ENCODE peak calls at places on chromosomes 13 and 19, in four cellular contexts. F is kidney epithelial cell, P is left ventricle myocardium inferior, X is tibial artery. C is an unnamed sample.

GRCh38 chr19:4061178-4061682 is 5.5 kb downstream of the ZBTB7A start:
- DNase-seq in F (no peak), P (peak; percentile 85), X (peak; percentile 96), C (no peak)

GRCh38 chr19:38324431-38324830 is 4.8 kb downstream of the KCNK6 start:
- DNase-seq in F (no peak), P (no peak), X (no peak), C (no peak)

GRCh38 chr19:34308381-34309367 is 54.3 kb downstream of the GARRE1 start:
- DNase-seq in F (no peak), P (no peak), X (no peak), C (no peak)

GRCh38 chr13:28684257-28684656 is 25.3 kb downstream of the POMP start:
- DNase-seq in F (no peak), P (no peak), X (no peak), C (no peak)

GRCh38 chr19:46378268-46378667 is 31.4 kb downstream of the PPP5C start:
- DNase-seq in F (no peak), P (no peak), X (no peak), C (no peak)

GRCh38 chr13:109729031-109729870 is 57.1 kb downstream of the IRS2 start:
- DNase-seq in F (no peak), P (no peak), X (no peak), C (no peak)

GRCh38 chr13:63492604-63493003 is 2077.0 kb upstream of the PCDH20 start:
- DNase-seq in F (no peak), P (no peak), X (no peak), C (no peak)

GRCh38 chr19:7099597-7099921 is 30.1 kb downstream of the ZNF557 start:
- DNase-seq in F (no peak), P (no peak), X (no peak), C (peak; percentile 75)

GRCh38 chr13:23578411-23579071 is 8.3 kb downstream of the TNFRSF19 start:
- DNase-seq in F (no peak), P (peak; percentile 82), X (peak; percentile 83), C (peak; percentile 77)

GRCh38 chr13:83499286-83499685 is 383.0 kb downstream of the SLITRK1 start:
- DNase-seq in F (no peak), P (no peak), X (no peak), C (no peak)

GRCh38 chr13:113882266-113882627 is 18.4 kb upstream of the GAS6 start:
- DNase-seq in F (no peak), P (peak; percentile 80), X (peak; percentile 88), C (no peak)

GRCh38 chr19:3655402-3656072 is 28.9 kb upstream of the CACTIN start:
- DNase-seq in F (peak; percentile 56), P (no peak), X (peak; percentile 70), C (no peak)

GRCh38 chr19:52170863-52171320 is 529 bp downstream of the ZNF836 start:
- DNase-seq in F (no peak), P (peak; percentile 20), X (peak; percentile 66), C (peak; percentile 15)

GRCh38 chr13:54972838-54973237 is 1944.2 kb downstream of the OLFM4 start:
- DNase-seq in F (no peak), P (no peak), X (no peak), C (no peak)

GRCh38 chr19:1360818-1361461 is 22.8 kb upstream of the NDUFS7 start:
- DNase-seq in F (no peak), P (peak; percentile 78), X (peak; percentile 85), C (no peak)

GRCh38 chr19:42252365-42253244 is 2.3 kb downstream of the ERF start:
- DNase-seq in F (no peak), P (peak; percentile 46), X (peak; percentile 86), C (no peak)

GRCh38 chr19:39936020-39936419 is 1.6 kb upstream of the FCGBP start:
- DNase-seq in F (no peak), P (no peak), X (no peak), C (no peak)

GRCh38 chr13:66200555-66200954 is 1029.6 kb downstream of the PCDH9 start:
- DNase-seq in F (no peak), P (no peak), X (no peak), C (no peak)

GRCh38 chr19:13742756-13743155 is 21.6 kb upstream of the MRI1 start:
- DNase-seq in F (no peak), P (no peak), X (no peak), C (no peak)

GRCh38 chr13:90686438-90686837 is 661.0 kb upstream of the MIR17HG start:
- DNase-seq in F (peak; percentile 29), P (no peak), X (no peak), C (no peak)

GRCh38 chr19:47209323-47210179 is 21.4 kb downstream of the BBC3 start:
- DNase-seq in F (no peak), P (peak; percentile 40), X (no peak), C (no peak)

GRCh38 chr19:7869453-7869909 is 4.7 kb downstream of the PRR36 start:
- DNase-seq in F (no peak), P (peak; percentile 49), X (no peak), C (no peak)

GRCh38 chr19:10884273-10884672 is 12.9 kb downstream of the CARM1 start:
- DNase-seq in F (no peak), P (no peak), X (no peak), C (no peak)
- TF ChIP-seq CTCF in F (no peak), P (no peak), X (no peak), C (no peak)

GRCh38 chr19:49533551-49534488 is 6.0 kb downstream of the RCN3 start:
- DNase-seq in F (no peak), P (peak; percentile 81), X (peak; percentile 87), C (peak; percentile 46)
- TF ChIP-seq CTCF in F (peak; percentile 44), P (peak; percentile 50), X (no peak), C (peak; percentile 48)

DNA sequence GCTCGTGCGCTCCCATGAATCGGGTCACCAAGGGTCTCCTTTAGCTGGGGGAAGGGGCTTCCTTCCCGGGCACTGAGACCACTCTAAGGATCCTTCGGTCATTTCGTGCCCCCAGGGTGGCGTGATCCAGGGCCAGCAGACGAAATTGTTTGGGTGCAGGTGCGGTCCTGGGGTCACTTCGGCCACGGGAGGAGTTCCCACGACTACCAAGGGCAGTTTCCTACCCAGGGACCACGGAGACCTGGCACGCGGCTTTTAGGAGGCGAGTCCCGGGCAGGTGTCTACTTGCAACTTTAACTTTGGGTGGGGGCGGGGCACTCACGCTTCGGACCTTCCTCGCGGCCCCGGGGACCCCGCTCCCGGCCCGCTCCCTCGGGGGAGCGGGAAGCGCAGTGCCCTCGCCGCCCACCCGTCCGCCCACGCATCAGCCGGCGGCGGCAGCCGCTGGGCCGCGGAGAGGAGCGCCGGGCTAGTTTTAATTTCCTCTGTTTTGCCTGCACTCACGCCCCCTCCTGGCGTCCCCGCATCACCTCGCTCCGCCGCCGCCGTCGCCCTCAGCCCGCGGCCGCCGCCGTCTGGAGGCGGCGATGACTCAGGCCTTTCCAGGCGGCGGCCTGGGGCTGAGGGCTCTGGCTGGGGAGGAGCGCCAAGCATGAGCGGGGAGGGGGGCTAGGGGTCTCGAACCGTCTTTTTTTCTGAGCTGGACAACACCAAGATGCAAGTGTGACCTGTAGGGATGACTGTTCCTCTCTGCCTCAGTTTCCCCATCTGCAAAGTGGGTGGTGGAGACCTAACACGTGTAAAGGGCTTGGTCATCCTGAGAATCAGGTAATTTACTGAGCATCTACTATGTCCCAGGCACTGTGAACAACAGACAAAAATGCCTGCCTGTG is 21.8 kb downstream of the OLFM2 start:
- DNase-seq in F (no peak), P (peak; percentile 68), X (peak; percentile 72), C (peak; percentile 73)
- TF ChIP-seq CTCF in F (peak; percentile 35), P (peak; percentile 57), X (no peak), C (peak; percentile 81)

GRCh38 chr13:30111810-30112209 is 195.5 kb downstream of the KATNAL1 start:
- DNase-seq in F (no peak), P (no peak), X (no peak), C (no peak)
- TF ChIP-seq CTCF in F (peak; percentile 37), P (no peak), X (no peak), C (peak; percentile 31)

GRCh38 chr19:11792942-11793341 is 5.4 kb upstream of the ZNF491 start:
- DNase-seq in F (no peak), P (no peak), X (no peak), C (no peak)

GRCh38 chr19:11797491-11797890 is 832 bp upstream of the ZNF491 start:
- DNase-seq in F (peak; percentile 41), P (peak; percentile 85), X (peak; percentile 87), C (peak; percentile 80)

DNA sequence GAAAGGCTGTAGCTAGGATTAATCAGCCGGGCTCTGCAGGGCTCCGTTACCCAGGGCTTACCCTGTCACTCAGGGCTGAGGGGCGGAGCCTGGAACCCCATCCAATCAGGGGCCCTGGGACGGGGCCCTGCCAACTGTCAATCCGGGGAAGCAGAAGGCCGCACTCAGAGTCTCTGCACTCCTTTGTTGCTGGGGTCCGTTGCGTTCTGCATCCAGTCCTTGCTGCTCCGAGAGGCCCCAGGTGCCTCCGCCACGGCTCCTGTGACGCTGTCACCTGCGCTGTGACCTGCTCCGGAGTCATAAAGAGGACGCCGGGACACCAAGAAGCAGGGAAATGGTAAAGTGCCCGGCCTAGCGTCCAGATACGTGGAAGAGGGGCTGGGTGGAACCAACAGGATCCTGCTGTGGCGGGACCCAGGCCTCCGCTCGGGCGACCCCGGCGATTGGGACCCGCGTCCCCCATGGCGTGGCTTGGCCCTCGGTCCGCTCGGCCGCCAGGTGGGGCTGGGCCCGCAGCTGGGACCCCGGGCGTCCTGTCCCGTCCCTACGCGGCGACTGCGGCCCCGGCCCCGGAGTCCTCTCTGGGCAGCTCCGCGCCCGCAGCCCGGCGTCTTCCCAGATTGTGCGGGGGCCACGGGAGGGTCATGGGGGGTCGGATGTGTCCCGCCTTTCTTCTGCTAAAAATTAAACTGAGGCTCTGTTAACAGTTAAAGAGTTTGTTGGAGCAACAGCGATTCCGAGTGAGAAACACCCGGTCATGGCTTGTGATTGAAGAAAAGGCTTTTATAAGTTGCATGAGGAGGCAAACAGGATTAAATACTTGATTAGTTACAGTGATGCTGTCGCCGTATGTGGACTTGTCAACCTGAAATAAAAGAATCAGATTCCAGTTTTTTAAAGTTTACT is at the start of gene ZNF491:
- DNase-seq in F (peak; percentile 51), P (peak; percentile 93), X (peak; percentile 96), C (peak; percentile 85)
- TF ChIP-seq CTCF in F (no peak), P (peak; percentile 51), X (peak; percentile 15), C (peak; percentile 65)

GRCh38 chr13:112575680-112576079 is 12.3 kb downstream of the TUBGCP3 start:
- DNase-seq in F (no peak), P (no peak), X (no peak), C (no peak)
- TF ChIP-seq CTCF in F (no peak), P (no peak), X (no peak), C (no peak)